ENCODE peak calls at places on chromosomes 3 and 15, in seven cellular contexts. One of them, this sample, is unnamed. For H3K4me1, the result is how much of the 10 kb centered on the place peaks cover.

GRCh38 chr3:117786339-117786738 is 1076.8 kb downstream of the TUSC7 start:
- DNase-seq in CD8-positive, alpha-beta T cell: no peak
- DNase-seq in BE2C: no peak
- DNase-seq in thoracic aorta: no peak
- DNase-seq in adrenal gland: no peak
- DNase-seq in left lung: no peak
- DNase-seq in endodermal cell: no peak
- DNase-seq in this sample: no peak

GRCh38 chr15:36156855-36157521 is 422.4 kb upstream of the CDIN1 start:
- DNase-seq in left lung: no peak
- DNase-seq in BE2C: no peak
- DNase-seq in endodermal cell: no peak
- DNase-seq in thoracic aorta: no peak
- DNase-seq in adrenal gland: no peak
- DNase-seq in CD8-positive, alpha-beta T cell: no peak
- DNase-seq in this sample: no peak

GRCh38 chr3:197949191-197949766 is 711 bp upstream of the RPL35A start:
- DNase-seq in CD8-positive, alpha-beta T cell: no peak
- DNase-seq in BE2C: no peak
- DNase-seq in left lung: no peak
- DNase-seq in endodermal cell: no peak
- DNase-seq in thoracic aorta: no peak
- DNase-seq in adrenal gland: no peak
- DNase-seq in this sample: no peak

GRCh38 chr15:41891226-41891625 is 2.6 kb downstream of the SPTBN5 start:
- DNase-seq in thoracic aorta: no peak
- DNase-seq in CD8-positive, alpha-beta T cell: no peak
- DNase-seq in endodermal cell: no peak
- DNase-seq in BE2C: no peak
- DNase-seq in adrenal gland: no peak
- DNase-seq in left lung: no peak
- DNase-seq in this sample: no peak

GRCh38 chr3:7504886-7505775 is 644.2 kb downstream of the GRM7 start:
- DNase-seq in left lung: no peak
- DNase-seq in thoracic aorta: peak
- DNase-seq in adrenal gland: no peak
- DNase-seq in CD8-positive, alpha-beta T cell: no peak
- DNase-seq in BE2C: no peak
- DNase-seq in endodermal cell: peak
- DNase-seq in this sample: no peak

GRCh38 chr3:197730200-197730599 is 6.5 kb downstream of the RUBCN start:
- DNase-seq in thoracic aorta: no peak
- DNase-seq in CD8-positive, alpha-beta T cell: no peak
- DNase-seq in endodermal cell: no peak
- DNase-seq in left lung: no peak
- DNase-seq in adrenal gland: no peak
- DNase-seq in BE2C: no peak
- DNase-seq in this sample: no peak

GRCh38 chr15:45399381-45400212 is 21.3 kb upstream of the GATM start:
- DNase-seq in endodermal cell: peak
- DNase-seq in BE2C: no peak
- DNase-seq in left lung: no peak
- DNase-seq in CD8-positive, alpha-beta T cell: no peak
- DNase-seq in adrenal gland: no peak
- DNase-seq in thoracic aorta: no peak
- DNase-seq in this sample: peak

GRCh38 chr3:128011140-128011539 is 41.1 kb upstream of the SEC61A1 start:
- DNase-seq in left lung: peak
- DNase-seq in CD8-positive, alpha-beta T cell: no peak
- DNase-seq in adrenal gland: peak
- DNase-seq in thoracic aorta: no peak
- DNase-seq in BE2C: peak
- DNase-seq in endodermal cell: peak
- DNase-seq in this sample: no peak

GRCh38 chr15:38254065-38254883 is 1.6 kb downstream of the SPRED1 start:
- DNase-seq in adrenal gland: peak
- DNase-seq in thoracic aorta: no peak
- DNase-seq in endodermal cell: peak
- DNase-seq in CD8-positive, alpha-beta T cell: no peak
- DNase-seq in BE2C: peak
- DNase-seq in left lung: no peak
- DNase-seq in this sample: peak

GRCh38 chr15:31086344-31086743 is 15.2 kb downstream of the TRPM1 start:
- DNase-seq in CD8-positive, alpha-beta T cell: no peak
- DNase-seq in adrenal gland: no peak
- DNase-seq in BE2C: no peak
- DNase-seq in left lung: no peak
- DNase-seq in endodermal cell: no peak
- DNase-seq in thoracic aorta: no peak
- DNase-seq in this sample: no peak

GRCh38 chr15:31089361-31090047 is 12.0 kb downstream of the TRPM1 start:
- DNase-seq in adrenal gland: no peak
- DNase-seq in CD8-positive, alpha-beta T cell: no peak
- DNase-seq in BE2C: no peak
- DNase-seq in thoracic aorta: no peak
- DNase-seq in left lung: peak
- DNase-seq in endodermal cell: no peak
- DNase-seq in this sample: no peak

GRCh38 chr15:31091531-31091930 is 10.0 kb downstream of the TRPM1 start:
- DNase-seq in thoracic aorta: no peak
- DNase-seq in BE2C: no peak
- DNase-seq in left lung: no peak
- DNase-seq in adrenal gland: no peak
- DNase-seq in CD8-positive, alpha-beta T cell: no peak
- DNase-seq in endodermal cell: no peak
- DNase-seq in this sample: no peak

GRCh38 chr15:31090741-31091140 is 10.8 kb downstream of the TRPM1 start:
- DNase-seq in BE2C: no peak
- DNase-seq in adrenal gland: no peak
- DNase-seq in thoracic aorta: no peak
- DNase-seq in CD8-positive, alpha-beta T cell: no peak
- DNase-seq in left lung: no peak
- DNase-seq in endodermal cell: no peak
- DNase-seq in this sample: no peak

GRCh38 chr15:31088672-31089360 is 12.7 kb downstream of the TRPM1 start:
- DNase-seq in endodermal cell: no peak
- DNase-seq in adrenal gland: no peak
- DNase-seq in CD8-positive, alpha-beta T cell: no peak
- DNase-seq in thoracic aorta: no peak
- DNase-seq in left lung: no peak
- DNase-seq in BE2C: no peak
- DNase-seq in this sample: no peak
- H3K4me1 ChIP-seq in endodermal cell: under half
- H3K4me1 ChIP-seq in adrenal gland: under half
- H3K4me1 ChIP-seq in CD8-positive, alpha-beta T cell: under half
- H3K4me1 ChIP-seq in thoracic aorta: under half
- H3K4me1 ChIP-seq in left lung: under half
- H3K4me1 ChIP-seq in BE2C: under half
- H3K4me1 ChIP-seq in this sample: under half

GRCh38 chr3:114406286-114406685 is 112.5 kb downstream of the TIGIT start:
- DNase-seq in thoracic aorta: no peak
- DNase-seq in BE2C: no peak
- DNase-seq in CD8-positive, alpha-beta T cell: no peak
- DNase-seq in endodermal cell: no peak
- DNase-seq in left lung: no peak
- DNase-seq in adrenal gland: no peak
- DNase-seq in this sample: no peak
- H3K4me1 ChIP-seq in thoracic aorta: under half
- H3K4me1 ChIP-seq in BE2C: under half
- H3K4me1 ChIP-seq in CD8-positive, alpha-beta T cell: under half
- H3K4me1 ChIP-seq in endodermal cell: under half
- H3K4me1 ChIP-seq in left lung: under half
- H3K4me1 ChIP-seq in adrenal gland: under half
- H3K4me1 ChIP-seq in this sample: under half

DNA sequence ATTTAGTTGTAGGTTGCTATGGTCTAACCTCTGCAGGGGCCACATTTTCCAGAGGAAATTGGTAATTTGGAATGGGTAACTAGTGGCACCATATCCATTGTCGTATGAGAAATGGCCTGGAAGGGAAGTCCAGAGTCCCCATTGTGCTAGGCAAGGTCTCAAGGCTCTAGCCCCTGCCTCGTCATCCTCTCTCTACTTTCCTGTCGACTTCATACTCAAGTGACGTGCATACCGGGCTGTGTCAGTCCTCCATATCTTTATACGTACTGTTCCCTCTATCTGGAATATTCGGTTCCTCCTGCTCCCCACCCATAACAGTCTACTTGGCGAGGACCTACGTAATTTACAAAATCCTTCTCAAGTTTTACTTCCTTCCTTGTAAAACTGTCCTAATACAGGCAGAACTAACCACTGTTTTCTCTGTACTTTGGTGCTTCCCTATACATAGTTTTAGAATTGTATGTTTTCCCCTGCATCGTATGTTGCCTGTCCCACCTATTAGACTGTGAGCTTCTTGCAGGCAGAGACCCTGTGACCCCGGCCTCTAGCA is 2.3 kb upstream of the ALPK3 start:
- DNase-seq in adrenal gland: no peak
- DNase-seq in CD8-positive, alpha-beta T cell: no peak
- DNase-seq in BE2C: no peak
- DNase-seq in endodermal cell: no peak
- DNase-seq in thoracic aorta: no peak
- DNase-seq in left lung: no peak
- DNase-seq in this sample: no peak
- H3K4me1 ChIP-seq in adrenal gland: under half
- H3K4me1 ChIP-seq in CD8-positive, alpha-beta T cell: under half
- H3K4me1 ChIP-seq in BE2C: under half
- H3K4me1 ChIP-seq in endodermal cell: under half
- H3K4me1 ChIP-seq in thoracic aorta: under half
- H3K4me1 ChIP-seq in left lung: under half
- H3K4me1 ChIP-seq in this sample: under half

DNA sequence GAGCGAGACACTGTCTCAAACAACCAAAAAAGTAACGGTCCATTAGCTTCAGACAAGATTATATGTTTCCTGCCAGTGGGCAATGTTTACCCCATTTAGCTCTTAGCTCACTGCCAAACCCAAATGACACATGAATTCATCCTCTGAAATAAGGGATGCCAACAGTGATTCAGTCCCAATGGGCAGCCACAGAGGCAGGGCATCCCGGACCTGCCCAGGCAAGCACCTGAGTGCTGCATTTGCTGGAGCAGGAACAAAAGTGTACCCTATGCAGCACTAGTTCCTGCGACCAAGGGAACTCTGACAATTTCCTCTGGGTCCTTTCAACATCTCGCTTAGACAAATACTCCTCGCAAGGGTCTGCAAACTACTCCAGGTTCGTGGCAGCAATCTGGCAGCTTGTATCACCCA is 8.0 kb downstream of the IP6K2 start:
- DNase-seq in adrenal gland: no peak
- DNase-seq in CD8-positive, alpha-beta T cell: no peak
- DNase-seq in left lung: no peak
- DNase-seq in BE2C: no peak
- DNase-seq in thoracic aorta: no peak
- DNase-seq in endodermal cell: no peak
- DNase-seq in this sample: no peak
- H3K4me1 ChIP-seq in adrenal gland: under half
- H3K4me1 ChIP-seq in CD8-positive, alpha-beta T cell: under half
- H3K4me1 ChIP-seq in left lung: under half
- H3K4me1 ChIP-seq in BE2C: under half
- H3K4me1 ChIP-seq in thoracic aorta: under half
- H3K4me1 ChIP-seq in endodermal cell: under half
- H3K4me1 ChIP-seq in this sample: under half

DNA sequence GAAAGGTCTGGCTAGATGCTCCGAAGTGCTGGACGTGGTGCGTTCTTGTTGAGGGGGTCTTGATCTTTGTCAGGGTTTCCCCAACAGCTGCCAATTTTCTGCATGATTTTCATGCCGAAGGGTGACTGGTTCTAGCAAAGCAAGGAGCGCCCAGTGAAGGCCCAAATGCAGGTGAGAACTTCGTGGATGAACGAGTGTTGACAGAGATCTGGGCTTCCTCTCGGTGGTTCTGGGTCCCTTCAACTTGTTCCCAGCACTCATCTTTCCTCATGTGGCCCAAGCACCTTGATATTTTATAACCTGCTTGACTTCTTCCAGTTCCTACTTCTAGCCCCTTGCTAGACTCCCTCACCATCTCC is 40.8 kb upstream of the TFRC start:
- DNase-seq in CD8-positive, alpha-beta T cell: no peak
- DNase-seq in endodermal cell: no peak
- DNase-seq in thoracic aorta: no peak
- DNase-seq in left lung: no peak
- DNase-seq in BE2C: no peak
- DNase-seq in adrenal gland: no peak
- DNase-seq in this sample: no peak
- H3K4me1 ChIP-seq in CD8-positive, alpha-beta T cell: under half
- H3K4me1 ChIP-seq in endodermal cell: under half
- H3K4me1 ChIP-seq in thoracic aorta: under half
- H3K4me1 ChIP-seq in left lung: under half
- H3K4me1 ChIP-seq in BE2C: under half
- H3K4me1 ChIP-seq in adrenal gland: under half
- H3K4me1 ChIP-seq in this sample: under half

GRCh38 chr15:68349173-68349572 is 71.6 kb downstream of the FEM1B start:
- DNase-seq in left lung: no peak
- DNase-seq in CD8-positive, alpha-beta T cell: no peak
- DNase-seq in adrenal gland: no peak
- DNase-seq in BE2C: no peak
- DNase-seq in endodermal cell: no peak
- DNase-seq in thoracic aorta: no peak
- DNase-seq in this sample: no peak
- H3K4me1 ChIP-seq in left lung: under half
- H3K4me1 ChIP-seq in CD8-positive, alpha-beta T cell: under half
- H3K4me1 ChIP-seq in adrenal gland: under half
- H3K4me1 ChIP-seq in BE2C: under half
- H3K4me1 ChIP-seq in endodermal cell: under half
- H3K4me1 ChIP-seq in thoracic aorta: half or more
- H3K4me1 ChIP-seq in this sample: under half

DNA sequence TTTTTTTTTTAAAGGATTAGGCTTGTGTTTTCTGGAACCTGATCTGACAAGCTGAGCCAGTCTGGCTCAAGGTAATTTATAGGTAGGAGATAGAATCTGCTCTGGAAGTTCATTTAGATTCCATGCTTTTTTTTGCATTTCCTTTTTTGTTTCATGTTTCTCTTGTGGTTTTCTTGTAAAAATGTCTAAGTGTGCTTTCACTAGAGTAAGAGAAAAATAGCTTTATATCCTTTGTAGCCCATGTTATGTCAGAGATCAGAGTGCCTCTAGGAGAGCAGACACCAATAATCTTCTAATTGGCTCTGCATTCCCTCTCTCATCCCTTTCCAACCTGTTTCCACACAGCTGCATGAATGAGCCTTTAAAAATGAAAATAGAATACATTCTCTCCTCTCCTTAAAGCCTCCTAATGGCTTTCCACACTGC is 389.8 kb upstream of the KCNMB2 start:
- DNase-seq in thoracic aorta: no peak
- DNase-seq in CD8-positive, alpha-beta T cell: no peak
- DNase-seq in adrenal gland: no peak
- DNase-seq in left lung: no peak
- DNase-seq in endodermal cell: no peak
- DNase-seq in BE2C: no peak
- DNase-seq in this sample: no peak
- H3K4me1 ChIP-seq in thoracic aorta: under half
- H3K4me1 ChIP-seq in CD8-positive, alpha-beta T cell: under half
- H3K4me1 ChIP-seq in adrenal gland: under half
- H3K4me1 ChIP-seq in left lung: under half
- H3K4me1 ChIP-seq in endodermal cell: under half
- H3K4me1 ChIP-seq in BE2C: under half
- H3K4me1 ChIP-seq in this sample: under half